ENCODE peak calls at places on chromosomes 5 and 9, in four cellular contexts. One of them, this sample, is unnamed.

GRCh38 chr9:96726946-96727345 is 50.9 kb downstream of the ZNF510 start:
- DNase-seq in mesendoderm: no peak
- DNase-seq in H9: no peak
- DNase-seq in H1: no peak
- DNase-seq in this sample: no peak

GRCh38 chr5:122077451-122078115 is 476 bp downstream of the LOX start:
- DNase-seq in mesendoderm: peak; percentile 60
- DNase-seq in H9: peak; percentile 54
- DNase-seq in H1: no peak
- DNase-seq in this sample: no peak

GRCh38 chr5:38596997-38597396 is 40.6 kb upstream of the LIFR start:
- DNase-seq in mesendoderm: peak; percentile 82
- DNase-seq in H9: no peak
- DNase-seq in H1: no peak
- DNase-seq in this sample: no peak

GRCh38 chr5:95631991-95632675 is 12.2 kb downstream of the GPR150 start:
- DNase-seq in mesendoderm: peak; percentile 63
- DNase-seq in H9: no peak
- DNase-seq in H1: no peak
- DNase-seq in this sample: peak; percentile 70

GRCh38 chr5:179420476-179420875 is 75.2 kb upstream of the ADAMTS2 start:
- DNase-seq in mesendoderm: no peak
- DNase-seq in H9: no peak
- DNase-seq in H1: no peak
- DNase-seq in this sample: no peak

GRCh38 chr5:78677777-78678668 is 29.5 kb upstream of the LHFPL2 start:
- DNase-seq in mesendoderm: peak; percentile 45
- DNase-seq in H9: no peak
- DNase-seq in H1: no peak
- DNase-seq in this sample: peak; percentile 98

GRCh38 chr9:137550958-137551655 is 572 bp upstream of the MRPL41 start:
- DNase-seq in mesendoderm: peak; percentile 94
- DNase-seq in H9: peak; percentile 95
- DNase-seq in H1: peak; percentile 65
- DNase-seq in this sample: peak; percentile 44

GRCh38 chr9:138099803-138100598 is 222.4 kb downstream of the CACNA1B start:
- DNase-seq in mesendoderm: no peak
- DNase-seq in H9: no peak
- DNase-seq in H1: no peak
- DNase-seq in this sample: no peak

GRCh38 chr9:88387035-88387732 is 1.1 kb upstream of the SPIN1 start:
- DNase-seq in mesendoderm: peak; percentile 70
- DNase-seq in H9: no peak
- DNase-seq in H1: no peak
- DNase-seq in this sample: peak; percentile 55

GRCh38 chr5:125244531-125244930 is 498.1 kb upstream of the ZNF608 start:
- DNase-seq in mesendoderm: no peak
- DNase-seq in H9: no peak
- DNase-seq in H1: no peak
- DNase-seq in this sample: peak; percentile 38

GRCh38 chr9:89541798-89542197 is 43.9 kb upstream of the SEMA4D start:
- DNase-seq in mesendoderm: no peak
- DNase-seq in H9: no peak
- DNase-seq in H1: no peak
- DNase-seq in this sample: no peak

GRCh38 chr9:36101916-36102741 is 34.4 kb upstream of the GLIPR2 start:
- DNase-seq in mesendoderm: peak; percentile 86
- DNase-seq in H9: no peak
- DNase-seq in H1: peak; percentile 27
- DNase-seq in this sample: peak; percentile 100

GRCh38 chr9:136539427-136540412 is 6.1 kb downstream of the NOTCH1 start:
- DNase-seq in mesendoderm: peak; percentile 79
- DNase-seq in H9: peak; percentile 88
- DNase-seq in H1: no peak
- DNase-seq in this sample: no peak

GRCh38 chr5:19986036-19986619 is 1.9 kb downstream of the CDH18 start:
- DNase-seq in mesendoderm: no peak
- DNase-seq in H9: no peak
- DNase-seq in H1: no peak
- DNase-seq in this sample: no peak

GRCh38 chr5:169354263-169354662 is 53.3 kb upstream of the SLIT3 start:
- DNase-seq in mesendoderm: no peak
- DNase-seq in H9: no peak
- DNase-seq in H1: no peak
- DNase-seq in this sample: peak; percentile 53

GRCh38 chr9:29750062-29750461 is 2176.8 kb upstream of the C9orf72 start:
- DNase-seq in mesendoderm: peak; percentile 8
- DNase-seq in H9: no peak
- DNase-seq in H1: no peak
- DNase-seq in this sample: no peak

GRCh38 chr5:154411338-154411737 is 34.5 kb upstream of the SAP30L start:
- DNase-seq in mesendoderm: no peak
- DNase-seq in H9: no peak
- DNase-seq in H1: no peak
- DNase-seq in this sample: no peak

GRCh38 chr5:33271606-33272005 is 169.2 kb upstream of the TARS1 start:
- DNase-seq in mesendoderm: no peak
- DNase-seq in H9: no peak
- DNase-seq in H1: no peak
- DNase-seq in this sample: peak; percentile 7

GRCh38 chr9:121634800-121635261 is 16.6 kb upstream of the DAB2IP start:
- DNase-seq in mesendoderm: peak; percentile 72
- DNase-seq in H9: peak; percentile 76
- DNase-seq in H1: no peak
- DNase-seq in this sample: peak; percentile 13

GRCh38 chr5:93062548-93062947 is 518.5 kb downstream of the NR2F1-AS1 start:
- DNase-seq in mesendoderm: peak; percentile 57
- DNase-seq in H9: no peak
- DNase-seq in H1: no peak
- DNase-seq in this sample: no peak

GRCh38 chr5:38843665-38844064 is 2.1 kb upstream of the OSMR start:
- DNase-seq in mesendoderm: no peak
- DNase-seq in H9: no peak
- DNase-seq in H1: no peak
- DNase-seq in this sample: no peak

GRCh38 chr5:94969174-94969573 is 315.7 kb downstream of the MCTP1 start:
- DNase-seq in mesendoderm: peak; percentile 5
- DNase-seq in H9: no peak
- DNase-seq in H1: no peak
- DNase-seq in this sample: peak; percentile 18

DNA sequence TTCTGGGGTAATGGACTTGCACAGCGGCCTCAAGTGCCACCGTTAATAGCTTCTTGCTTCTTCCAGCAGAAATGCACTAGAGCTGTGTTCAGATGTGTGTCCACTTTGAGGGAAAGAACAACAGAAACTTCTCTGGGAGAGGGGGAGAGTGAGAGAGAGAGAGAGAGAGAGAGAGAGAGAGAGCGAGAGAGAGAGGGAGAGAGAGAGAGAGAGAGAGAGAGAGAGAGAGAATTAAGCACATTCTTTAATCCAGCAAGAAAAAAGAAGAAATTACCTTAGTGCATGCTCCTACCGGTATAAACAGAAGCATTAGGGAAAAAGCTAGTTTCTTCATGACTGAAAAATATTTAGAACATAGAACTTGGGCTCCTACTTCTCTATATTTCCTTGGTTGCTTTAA is 418.8 kb downstream of the MAN2A1 start:
- DNase-seq in mesendoderm: no peak
- DNase-seq in H9: no peak
- DNase-seq in H1: no peak
- DNase-seq in this sample: no peak
- H3K56ac ChIP-seq in mesendoderm: no peak overlapping the region
- H3K56ac ChIP-seq in H9: no peak overlapping the region
- H3K56ac ChIP-seq in H1: no peak overlapping the region
- H3K56ac ChIP-seq in this sample: no peak overlapping the region

GRCh38 chr9:76581752-76582151 is 122.8 kb downstream of the GCNT1 start:
- DNase-seq in mesendoderm: no peak
- DNase-seq in H9: no peak
- DNase-seq in H1: no peak
- DNase-seq in this sample: no peak

GRCh38 chr9:76586555-76587314 is 127.8 kb downstream of the GCNT1 start:
- DNase-seq in mesendoderm: no peak
- DNase-seq in H9: no peak
- DNase-seq in H1: no peak
- DNase-seq in this sample: no peak

GRCh38 chr9:76588320-76588719 is 129.3 kb downstream of the GCNT1 start:
- DNase-seq in mesendoderm: no peak
- DNase-seq in H9: no peak
- DNase-seq in H1: no peak
- DNase-seq in this sample: no peak

GRCh38 chr9:76583256-76583655 is 124.3 kb downstream of the GCNT1 start:
- DNase-seq in mesendoderm: no peak
- DNase-seq in H9: no peak
- DNase-seq in H1: no peak
- DNase-seq in this sample: no peak

DNA sequence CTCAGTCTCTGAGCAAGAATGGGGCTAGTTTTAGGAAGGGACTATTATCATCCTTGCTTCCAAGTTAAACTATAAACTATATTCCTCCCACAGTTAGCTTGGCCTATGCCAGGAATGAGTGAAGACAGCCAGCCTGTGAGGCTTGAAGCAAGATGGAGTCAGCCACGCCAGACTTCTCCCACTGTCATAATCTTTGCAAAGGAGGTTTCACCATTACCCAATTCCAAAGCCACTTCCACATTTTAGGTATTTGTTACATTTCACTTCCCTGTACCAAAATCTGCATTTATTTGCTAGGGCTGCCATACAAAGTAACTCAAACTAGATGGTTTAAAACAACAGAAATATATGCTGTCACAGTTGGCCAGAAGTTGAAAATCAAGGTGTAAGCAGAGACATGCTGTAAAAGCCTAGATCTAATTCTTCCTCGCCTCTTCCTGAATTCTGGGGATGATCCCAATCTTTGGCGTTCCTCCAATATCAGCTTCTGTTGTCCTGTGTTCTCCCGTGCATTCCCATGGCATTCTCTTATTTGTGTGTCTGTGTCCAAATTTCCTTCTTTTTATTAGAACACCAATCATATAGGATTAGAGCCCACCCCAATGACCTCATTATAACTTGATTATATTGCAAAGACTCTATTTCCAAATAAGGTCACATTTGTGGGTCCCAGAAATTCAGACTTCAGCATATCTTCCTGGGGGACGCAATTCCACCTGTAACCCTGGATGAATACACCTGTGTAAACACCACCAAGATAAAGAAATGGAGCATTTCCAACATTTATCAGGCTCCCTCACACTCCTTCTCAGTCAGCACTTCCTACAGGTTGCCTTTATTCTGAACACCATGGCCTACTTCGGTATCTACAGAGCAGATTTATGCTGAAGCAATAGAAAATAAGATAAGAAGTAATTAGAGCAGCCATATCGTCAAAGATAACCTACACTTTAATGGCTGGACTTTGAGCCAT is 126.8 kb downstream of the GCNT1 start:
- DNase-seq in mesendoderm: no peak
- DNase-seq in H9: no peak
- DNase-seq in H1: no peak
- DNase-seq in this sample: no peak
- H3K9ac ChIP-seq in mesendoderm: no peak overlapping the region
- H3K9ac ChIP-seq in H9: no peak overlapping the region
- H3K9ac ChIP-seq in H1: no peak overlapping the region
- H3K9ac ChIP-seq in this sample: no peak overlapping the region

GRCh38 chr5:26339576-26339975 is 698.8 kb downstream of the CDH9 start:
- DNase-seq in mesendoderm: no peak
- DNase-seq in H9: no peak
- DNase-seq in H1: no peak
- DNase-seq in this sample: no peak
- H3K56ac ChIP-seq in mesendoderm: no peak overlapping the region
- H3K56ac ChIP-seq in H9: no peak overlapping the region
- H3K56ac ChIP-seq in H1: no peak overlapping the region
- H3K56ac ChIP-seq in this sample: no peak overlapping the region

GRCh38 chr5:60299944-60300343 is 400.0 kb downstream of the DEPDC1B start:
- DNase-seq in mesendoderm: no peak
- DNase-seq in H9: no peak
- DNase-seq in H1: no peak
- DNase-seq in this sample: no peak
- H3K9ac ChIP-seq in mesendoderm: no peak overlapping the region
- H3K9ac ChIP-seq in H9: no peak overlapping the region
- H3K9ac ChIP-seq in H1: no peak overlapping the region
- H3K9ac ChIP-seq in this sample: no peak overlapping the region

This sample was measured in IMR-90.